ENCODE peak calls at places on chromosome 1, in four cellular contexts. E is fibroblast of lung, S is B cell, W is foreskin keratinocyte. U is an unnamed sample.

GRCh38 chr1:209996348-209996747 is 58.3 kb downstream of the SYT14 start:
- DNase-seq in E (no peak), S (no peak), W (no peak), U (no peak)

GRCh38 chr1:94983343-94983742 is 56.4 kb upstream of the CNN3 start:
- DNase-seq in E (peak; percentile 89), S (no peak), W (peak; percentile 49), U (no peak)

GRCh38 chr1:9249534-9250335 is 15.2 kb downstream of the H6PD start:
- DNase-seq in E (no peak), S (no peak), W (no peak), U (peak; percentile 64)

GRCh38 chr1:43774359-43774758 is 67.0 kb downstream of the ST3GAL3 start:
- DNase-seq in E (peak; percentile 68), S (no peak), W (no peak), U (no peak)

GRCh38 chr1:46455951-46456350 is 33.7 kb upstream of the DMBX1 start:
- DNase-seq in E (no peak), S (no peak), W (no peak), U (no peak)

GRCh38 chr1:64932962-64933295 is 33.4 kb downstream of the JAK1 start:
- DNase-seq in E (no peak), S (no peak), W (no peak), U (no peak)

GRCh38 chr1:111656093-111657017 is 36.8 kb downstream of the RAP1A start:
- DNase-seq in E (peak; percentile 42), S (peak; percentile 26), W (no peak), U (peak; percentile 15)

GRCh38 chr1:180925471-180926051 is 12.9 kb downstream of the KIAA1614 start:
- DNase-seq in E (no peak), S (no peak), W (no peak), U (no peak)

GRCh38 chr1:53526451-53527101 is 67.4 kb downstream of the DMRTB1 start:
- DNase-seq in E (peak; percentile 71), S (no peak), W (no peak), U (no peak)

GRCh38 chr1:171939730-171940129 is 98.4 kb downstream of the DNM3 start:
- DNase-seq in E (no peak), S (no peak), W (no peak), U (no peak)

DNA sequence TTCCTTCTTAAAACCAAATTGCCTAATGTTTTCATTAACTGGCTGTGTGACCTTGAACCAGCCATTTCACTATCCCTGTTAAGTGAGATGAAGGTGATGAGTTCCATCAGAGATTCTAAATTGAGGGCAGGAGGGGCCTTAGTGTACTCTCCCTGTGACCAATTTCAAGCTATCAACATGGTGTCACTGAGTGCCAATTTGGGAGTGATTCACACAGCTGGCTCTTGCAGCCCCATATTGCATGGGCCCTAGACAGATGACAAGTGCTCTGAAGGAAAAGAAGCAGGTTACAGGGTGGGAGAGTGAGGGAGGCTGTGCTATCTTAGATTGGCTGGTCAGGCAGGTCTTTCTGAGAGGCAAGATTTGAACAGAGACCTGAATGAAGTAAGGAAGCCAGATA is 13.0 kb upstream of the TACSTD2 start:
- DNase-seq in E (no peak), S (no peak), W (no peak), U (no peak)
- TF ChIP-seq CTCF in E (no peak), S (no peak), W (no peak), U (no peak)

DNA sequence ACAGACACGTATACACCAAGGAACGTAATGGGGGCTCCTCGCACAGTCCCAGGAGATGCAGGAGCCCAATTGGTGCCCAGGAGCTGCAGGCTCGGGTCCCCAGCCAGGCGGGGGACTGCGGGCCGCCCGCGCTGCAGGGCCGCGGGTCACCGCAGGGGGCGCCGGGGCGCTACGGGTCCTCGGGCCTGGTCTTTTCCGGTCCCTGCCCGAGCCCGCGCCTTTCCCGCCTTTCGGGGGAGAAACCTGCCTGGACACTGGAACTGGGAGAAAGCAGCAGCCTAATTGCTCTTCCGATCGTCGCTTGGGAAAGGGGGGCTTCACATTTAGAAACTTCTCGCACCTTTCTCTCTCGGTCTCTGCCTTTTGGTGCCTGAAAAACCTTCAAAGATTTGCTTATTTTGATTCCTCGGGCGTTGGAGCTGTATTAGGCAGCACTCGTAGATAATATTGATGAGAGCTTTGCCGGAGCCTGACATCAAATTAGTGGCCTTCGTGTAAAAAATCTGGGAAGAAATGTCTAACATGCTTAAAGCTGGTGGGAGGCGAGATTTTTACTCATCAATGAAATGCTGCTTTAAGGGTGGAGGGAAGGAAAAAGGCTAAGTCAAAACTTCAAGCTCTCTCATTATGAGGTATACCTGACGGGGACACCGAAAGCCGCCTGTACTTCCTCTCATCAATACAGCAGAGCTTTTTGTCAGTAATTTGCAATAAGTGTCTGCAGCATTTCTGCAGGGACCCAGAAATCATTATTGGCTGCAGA is 12.6 kb upstream of the BARHL2 start:
- DNase-seq in E (no peak), S (peak; percentile 46), W (no peak), U (peak; percentile 65)
- TF ChIP-seq CTCF in E (peak; percentile 18), S (no peak), W (peak; percentile 42), U (peak; percentile 54)

GRCh38 chr1:197911172-197911856 is 5.9 kb upstream of the LHX9 start:
- DNase-seq in E (no peak), S (peak; percentile 50), W (no peak), U (peak; percentile 19)

GRCh38 chr1:197909346-197909745 is 6.9 kb downstream of the C1orf53 start:
- DNase-seq in E (no peak), S (no peak), W (no peak), U (no peak)

GRCh38 chr1:197910120-197911110 is 6.8 kb upstream of the LHX9 start:
- DNase-seq in E (no peak), S (peak; percentile 37), W (no peak), U (no peak)

GRCh38 chr1:197907846-197908616 is 5.6 kb downstream of the C1orf53 start:
- DNase-seq in E (no peak), S (no peak), W (no peak), U (no peak)

GRCh38 chr1:197908695-197909336 is 6.4 kb downstream of the C1orf53 start:
- DNase-seq in E (no peak), S (no peak), W (no peak), U (no peak)
- TF ChIP-seq CTCF in E (no peak), S (no peak), W (no peak), U (no peak)

GRCh38 chr1:47976267-47976666 is 20.9 kb downstream of the TRABD2B start:
- DNase-seq in E (no peak), S (no peak), W (no peak), U (no peak)

GRCh38 chr1:47972864-47973437 is 24.2 kb downstream of the TRABD2B start:
- DNase-seq in E (no peak), S (no peak), W (no peak), U (no peak)

GRCh38 chr1:47978486-47978885 is 18.7 kb downstream of the TRABD2B start:
- DNase-seq in E (no peak), S (no peak), W (no peak), U (no peak)

GRCh38 chr1:47976728-47977127 is 20.5 kb downstream of the TRABD2B start:
- DNase-seq in E (no peak), S (no peak), W (no peak), U (no peak)

GRCh38 chr1:47975302-47975921 is 21.8 kb downstream of the TRABD2B start:
- DNase-seq in E (no peak), S (no peak), W (no peak), U (no peak)
- TF ChIP-seq CTCF in E (no peak), S (no peak), W (no peak), U (no peak)

GRCh38 chr1:239803666-239804228 is 287.9 kb upstream of the FMN2 start:
- DNase-seq in E (no peak), S (no peak), W (no peak), U (no peak)
- TF ChIP-seq CTCF in E (no peak), S (no peak), W (no peak), U (no peak)